ENCODE peak calls at places on chromosomes 12 and 14, in eight cellular contexts. E is RPMI8226; O is retina; R is body of pancreas; Y is choroid plexus epithelial cell; Q is HCT116; N is GM06990; W is stimulated activated CD4-positive, alpha-beta T cell treated with anti-CD3 and anti-CD28 coated beads, Interleukin-2, amount 100 ng/mL, for 48 hours. X is an unnamed sample.

GRCh38 chr12:67943295-67943892 is 45.9 kb upstream of the IFNG-AS1 start:
- DNase-seq in E (peak; percentile 83), O (peak; percentile 65), N (peak; percentile 10), Q (peak; percentile 39), W (peak; percentile 58), Y (peak; percentile 86), R (peak; percentile 88), X (peak; percentile 80)

GRCh38 chr14:87508333-87508732 is 484.6 kb downstream of the GALC start:
- DNase-seq in O (no peak), Y (no peak), Q (no peak), W (no peak), E (no peak), N (no peak), R (no peak), X (no peak)

GRCh38 chr12:72388322-72388721 is 116.2 kb downstream of the TRHDE start:
- DNase-seq in N (no peak), E (no peak), W (no peak), O (no peak), Y (peak; percentile 24), R (no peak), Q (no peak), X (no peak)

GRCh38 chr12:70154960-70155589 is 88.2 kb upstream of the CNOT2 start:
- DNase-seq in R (no peak), Y (peak; percentile 10), Q (peak; percentile 39), N (no peak), O (no peak), W (no peak), E (peak; percentile 12), X (no peak)

GRCh38 chr14:64060648-64061096 is 207.9 kb downstream of the SYNE2 start:
- DNase-seq in N (peak; percentile 11), E (peak; percentile 33), O (no peak), Y (peak; percentile 48), Q (peak; percentile 29), W (peak; percentile 11), R (peak; percentile 30), X (peak; percentile 2)

GRCh38 chr12:13102481-13103195 is 829 bp downstream of the GSG1 start:
- DNase-seq in W (no peak), Y (peak; percentile 66), N (no peak), O (peak; percentile 42), Q (no peak), E (no peak), R (no peak), X (no peak)

GRCh38 chr12:41234672-41235071 is 46.6 kb downstream of the PDZRN4 start:
- DNase-seq in Q (no peak), E (no peak), R (no peak), W (no peak), Y (no peak), N (no peak), O (peak; percentile 23), X (no peak)

GRCh38 chr14:27427796-27428195 is 830.0 kb upstream of the NOVA1 start:
- DNase-seq in N (no peak), W (no peak), Q (no peak), R (no peak), Y (peak; percentile 49), E (no peak), O (no peak), X (no peak)

GRCh38 chr12:128825845-128826244 is 2.1 kb upstream of the SLC15A4 start:
- DNase-seq in R (no peak), Q (no peak), E (no peak), W (no peak), O (no peak), Y (no peak), N (no peak), X (no peak)

GRCh38 chr12:113116875-113117274 is 18.7 kb downstream of the RASAL1 start:
- DNase-seq in E (no peak), O (no peak), Y (no peak), Q (no peak), R (no peak), N (no peak), W (no peak), X (no peak)

GRCh38 chr14:64663174-64663573 is 41.0 kb upstream of the PLEKHG3 start:
- DNase-seq in Q (no peak), N (no peak), R (no peak), W (no peak), O (no peak), Y (no peak), E (no peak), X (no peak)

GRCh38 chr14:92680781-92681650 is 67.4 kb downstream of the LGMN start:
- DNase-seq in Y (peak; percentile 83), Q (peak; percentile 26), N (peak; percentile 67), W (peak; percentile 70), O (peak; percentile 79), E (peak; percentile 69), R (peak; percentile 68), X (peak; percentile 77)

GRCh38 chr12:96040305-96041133 is 5.1 kb upstream of the LTA4H start:
- DNase-seq in N (no peak), E (no peak), Q (no peak), R (no peak), W (no peak), O (no peak), Y (no peak), X (no peak)

GRCh38 chr12:125003021-125003420 is 9.6 kb downstream of the BRI3BP start:
- DNase-seq in Y (no peak), W (no peak), O (no peak), N (no peak), Q (no peak), R (no peak), E (no peak), X (no peak)

GRCh38 chr12:29238822-29239291 is 89.8 kb downstream of the FAR2 start:
- DNase-seq in N (no peak), Y (peak; percentile 47), Q (no peak), O (no peak), E (no peak), R (no peak), W (no peak), X (peak; percentile 25)

GRCh38 chr14:21205678-21206581 is 50.1 kb upstream of the OR5AU1 start:
- DNase-seq in E (no peak), R (no peak), W (no peak), Y (no peak), O (no peak), Q (no peak), N (no peak), X (no peak)

GRCh38 chr14:90512332-90512951 is 115.6 kb downstream of the CALM1 start:
- DNase-seq in E (no peak), N (no peak), Q (no peak), R (no peak), W (no peak), O (peak; percentile 54), Y (no peak), X (no peak)

GRCh38 chr14:68623307-68623706 is 169.6 kb downstream of the ZFP36L1 start:
- DNase-seq in E (no peak), O (no peak), W (no peak), Y (no peak), N (no peak), R (no peak), Q (no peak), X (no peak)